ENCODE peak calls at places on chromosomes 6 and 20, in ten cellular contexts. S is nucleus accumbens; D is GM23338; V is stimulated activated CD4-positive, alpha-beta T cell treated with anti-CD3 and anti-CD28 coated beads, Interleukin-2, amount 100 ng/mL, for 48 hours; I is spleen; O is activated CD4-positive, alpha-beta T cell treated with anti-CD3 and anti-CD28 coated beads for 36 hours; M is stimulated activated CD8-positive, alpha-beta memory T cell treated with anti-CD3 and anti-CD28 coated beads, Interleukin-4, amount 100 ng/mL, for 4 hours; W is T-helper 17 cell; P is NCI-H510A treated with DMSO at 0.1 percent for 48 hours; Z is GM03348. F is an unnamed sample.
A peak's percentile ranks its signal among the peaks of the same experiment; 100 is the strongest.

GRCh38 chr20:60055740-60056139 is 97.5 kb downstream of the CDH26 start:
- DNase-seq in I (peak; percentile 89), S (no peak), M (no peak), V (no peak), W (no peak), Z (no peak), O (peak; percentile 61), P (no peak), D (no peak), F (no peak)

GRCh38 chr6:51108563-51109234 is 290.0 kb downstream of the TFAP2B start:
- DNase-seq in P (no peak), I (no peak), O (no peak), W (no peak), V (no peak), M (no peak), S (no peak), Z (peak; percentile 12), D (no peak), F (no peak)

GRCh38 chr20:57746832-57747404 is 37.1 kb upstream of the PMEPA1 start:
- DNase-seq in S (no peak), I (peak; percentile 39), O (no peak), W (no peak), M (no peak), Z (no peak), P (no peak), D (no peak), V (no peak), F (no peak)

GRCh38 chr6:11878735-11879134 is 100.1 kb upstream of the ADTRP start:
- DNase-seq in P (no peak), V (no peak), W (no peak), M (no peak), I (no peak), D (no peak), Z (no peak), S (no peak), O (no peak), F (no peak)

GRCh38 chr6:134195164-134195906 is 122.6 kb downstream of the SGK1 start:
- DNase-seq in O (no peak), S (no peak), Z (peak; percentile 33), D (no peak), M (no peak), I (no peak), V (no peak), P (no peak), W (no peak), F (no peak)

GRCh38 chr20:11766961-11767360 is 150.7 kb upstream of the BTBD3 start:
- DNase-seq in V (no peak), W (no peak), D (peak; percentile 74), M (no peak), Z (peak; percentile 5), S (no peak), P (peak; percentile 46), I (no peak), O (no peak), F (peak; percentile 81)

GRCh38 chr6:121426686-121427085 is 8.8 kb upstream of the GJA1 start:
- DNase-seq in M (no peak), Z (no peak), V (no peak), S (no peak), D (no peak), W (no peak), O (no peak), P (no peak), I (no peak), F (no peak)

GRCh38 chr6:159127701-159128100 is 41.5 kb upstream of the FNDC1 start:
- DNase-seq in V (no peak), D (no peak), I (no peak), W (no peak), O (no peak), M (no peak), P (no peak), Z (no peak), S (no peak), F (no peak)

GRCh38 chr20:32702706-32703425 is 29.1 kb upstream of the C20orf203 start:
- DNase-seq in M (no peak), S (no peak), D (no peak), W (no peak), P (peak; percentile 81), I (no peak), O (no peak), Z (no peak), V (no peak), F (no peak)

GRCh38 chr6:101393291-101394251 is at the start of gene GRIK2:
- DNase-seq in D (peak; percentile 82), W (no peak), S (no peak), V (no peak), Z (peak; percentile 84), I (no peak), M (no peak), O (peak; percentile 50), P (peak; percentile 35), F (peak; percentile 77)

GRCh38 chr6:165184192-165184979 is 125.0 kb downstream of the C6orf118 start:
- DNase-seq in D (no peak), S (peak; percentile 87), V (no peak), I (no peak), P (no peak), M (no peak), O (no peak), Z (peak; percentile 69), W (no peak), F (no peak)

GRCh38 chr6:159969204-159969912 is 476 bp downstream of the IGF2R start:
- DNase-seq in M (no peak), V (peak; percentile 25), S (no peak), O (peak; percentile 58), Z (peak; percentile 52), I (peak; percentile 95), D (peak; percentile 65), P (no peak), W (no peak), F (no peak)

GRCh38 chr20:57999465-58000111 is 228.9 kb downstream of the ANKRD60 start:
- DNase-seq in W (no peak), Z (no peak), D (no peak), O (no peak), M (no peak), V (no peak), P (no peak), I (peak; percentile 71), S (peak; percentile 18), F (no peak)

GRCh38 chr6:142361765-142362540 is 60.1 kb downstream of the ADGRG6 start:
- DNase-seq in P (no peak), M (no peak), D (no peak), W (no peak), O (no peak), V (no peak), I (no peak), S (no peak), Z (peak; percentile 36), F (no peak)

GRCh38 chr6:166484863-166485262 is 101.6 kb downstream of the RAMACL start:
- DNase-seq in V (no peak), W (no peak), S (peak; percentile 78), M (no peak), D (no peak), I (peak; percentile 71), O (no peak), P (no peak), Z (no peak), F (no peak)

F was measured in DMS79.